ENCODE peak calls at places on chromosomes 2 and 18, in four cellular contexts. U is activated B cell treated with CpG ODN at 0.5 μM for 24 hours, J is GM13977, H is GM06990. W is an unnamed sample.

GRCh38 chr2:227377461-227378351 is 1.4 kb downstream of the TM4SF20 start:
- DNase-seq in U (no peak), J (no peak), H (no peak), W (no peak)

GRCh38 chr2:120694034-120694433 is 41.6 kb upstream of the GLI2 start:
- DNase-seq in U (no peak), J (no peak), H (no peak), W (no peak)

GRCh38 chr18:55997156-55997561 is 409.2 kb upstream of the TCF4 start:
- DNase-seq in U (no peak), J (no peak), H (no peak), W (no peak)

GRCh38 chr2:241349941-241350340 is 6.1 kb upstream of the FARP2 start:
- DNase-seq in U (no peak), J (no peak), H (no peak), W (no peak)

GRCh38 chr2:132999421-132999820 is 329.4 kb upstream of the LYPD1 start:
- DNase-seq in U (no peak), J (no peak), H (no peak), W (no peak)

GRCh38 chr2:106859498-106859897 is 26.5 kb downstream of the ST6GAL2 start:
- DNase-seq in U (no peak), J (no peak), H (no peak), W (no peak)

GRCh38 chr2:15730545-15731212 is 139.0 kb downstream of the DDX1 start:
- DNase-seq in U (no peak), J (no peak), H (peak), W (no peak)

GRCh38 chr2:196136151-196136550 is 35.2 kb downstream of the STK17B start:
- DNase-seq in U (no peak), J (no peak), H (no peak), W (no peak)

GRCh38 chr2:238155761-238156694 is 2.7 kb upstream of the ERFE start:
- DNase-seq in U (no peak), J (no peak), H (no peak), W (no peak)

GRCh38 chr18:48029296-48029986 is 99.0 kb upstream of the SMAD2 start:
- DNase-seq in U (no peak), J (no peak), H (no peak), W (peak)

GRCh38 chr2:63000801-63001200 is 49.8 kb upstream of the OTX1 start:
- DNase-seq in U (no peak), J (no peak), H (no peak), W (no peak)

GRCh38 chr2:17620280-17620679 is 79.8 kb downstream of the VSNL1 start:
- DNase-seq in U (no peak), J (no peak), H (no peak), W (no peak)

GRCh38 chr2:240430595-240430994 is 4.9 kb upstream of the GPC1 start:
- DNase-seq in U (no peak), J (no peak), H (no peak), W (peak)

GRCh38 chr2:156156580-156156979 is 175.9 kb downstream of the NR4A2 start:
- DNase-seq in U (no peak), J (no peak), H (no peak), W (no peak)

GRCh38 chr18:56937874-56938273 is 209.0 kb upstream of the BOD1L2 start:
- DNase-seq in U (no peak), J (no peak), H (no peak), W (no peak)

GRCh38 chr2:1499033-1499795 is 86.0 kb downstream of the TPO start:
- DNase-seq in U (no peak), J (no peak), H (no peak), W (no peak)

GRCh38 chr18:77366067-77366724 is 116.5 kb downstream of the GALR1 start:
- DNase-seq in U (no peak), J (no peak), H (no peak), W (no peak)

GRCh38 chr2:189836644-189837043 is 52.4 kb downstream of the PMS1 start:
- DNase-seq in U (no peak), J (no peak), H (no peak), W (no peak)

GRCh38 chr2:37987098-37987497 is 62.0 kb downstream of the RMDN2 start:
- DNase-seq in U (no peak), J (no peak), H (no peak), W (no peak)

GRCh38 chr2:112646102-112646719 is 472 bp downstream of the SLC20A1 start:
- DNase-seq in U (no peak), J (no peak), H (no peak), W (no peak)

GRCh38 chr2:68811364-68811763 is 59.8 kb downstream of the BMP10 start:
- DNase-seq in U (no peak), J (no peak), H (no peak), W (no peak)

GRCh38 chr2:73063909-73064875 is 7.3 kb downstream of the SFXN5 start:
- DNase-seq in U (no peak), J (no peak), H (no peak), W (no peak)

GRCh38 chr2:26330604-26331003 is 15.3 kb upstream of the SELENOI start:
- DNase-seq in U (no peak), J (no peak), H (no peak), W (no peak)

GRCh38 chr2:151840216-151840691 is 12.0 kb upstream of the ARL5A start:
- DNase-seq in U (no peak), J (peak), H (peak), W (no peak)

GRCh38 chr18:6949800-6950586 is 167.6 kb downstream of the LAMA1 start:
- DNase-seq in U (no peak), J (no peak), H (no peak), W (no peak)

GRCh38 chr2:1653956-1654695 is 90.2 kb downstream of the PXDN start:
- DNase-seq in U (no peak), J (no peak), H (no peak), W (no peak)

GRCh38 chr18:76449110-76449453 is 46.0 kb downstream of the ZNF516 start:
- DNase-seq in U (no peak), J (no peak), H (no peak), W (no peak)

GRCh38 chr2:217049931-217050330 is 190.1 kb upstream of the TNP1 start:
- DNase-seq in U (no peak), J (no peak), H (no peak), W (no peak)

DNA sequence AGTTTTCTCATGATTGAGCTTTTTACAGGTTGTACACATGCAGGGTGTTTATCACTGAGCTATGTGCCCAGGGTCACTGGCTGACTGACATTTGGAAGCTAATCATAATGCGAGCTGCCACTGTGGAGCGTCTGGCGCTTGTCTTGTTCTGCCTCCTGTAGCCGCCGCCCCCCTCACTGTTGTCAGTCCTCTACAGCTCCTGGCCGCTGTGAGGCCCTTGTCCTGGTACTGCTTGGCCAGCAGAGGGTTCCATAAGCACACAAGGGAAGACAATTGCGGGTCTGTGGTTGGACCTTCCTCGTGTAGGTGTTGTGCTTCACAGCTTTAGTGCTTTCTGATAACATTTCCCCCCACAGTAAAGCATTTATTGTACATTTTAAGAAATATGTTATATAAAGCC is 105.6 kb upstream of the LDLRAD4 start:
- DNase-seq in U (no peak), J (no peak), H (no peak), W (no peak)
- TF ChIP-seq CTCF in U (no peak), J (peak), H (peak), W (peak)

GRCh38 chr2:70469435-70469834 is 84.2 kb downstream of the TGFA start:
- DNase-seq in U (no peak), J (no peak), H (no peak), W (no peak)
- TF ChIP-seq CTCF in U (no peak), J (no peak), H (no peak), W (no peak)

DNA sequence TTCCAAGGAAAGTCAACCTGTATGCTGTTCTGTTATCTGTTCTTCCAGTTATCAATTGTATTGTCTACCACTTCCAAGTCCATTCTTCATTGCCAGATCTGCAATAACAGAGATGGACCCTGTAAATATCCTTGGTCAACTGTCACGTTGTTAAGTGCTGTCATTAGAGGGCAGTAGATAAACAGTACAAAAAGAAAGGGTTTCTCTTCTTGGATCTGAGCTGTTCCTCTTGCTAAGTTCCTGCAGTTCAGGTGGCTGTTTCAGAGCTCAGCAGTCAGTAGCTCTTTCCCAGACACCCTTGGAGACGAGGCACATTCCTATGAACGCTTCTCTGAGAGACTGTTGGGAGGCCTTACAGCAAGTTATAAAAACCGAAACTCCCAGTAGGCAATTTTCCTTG is 957.1 kb upstream of the CHAC2 start:
- DNase-seq in U (no peak), J (peak), H (no peak), W (no peak)
- TF ChIP-seq CTCF in U (no peak), J (peak), H (no peak), W (no peak)

GRCh38 chr18:50659091-50660003 is 99.5 kb downstream of the MAPK4 start:
- DNase-seq in U (no peak), J (no peak), H (no peak), W (no peak)

GRCh38 chr18:50661013-50661412 is 101.1 kb downstream of the MAPK4 start:
- DNase-seq in U (no peak), J (no peak), H (no peak), W (no peak)

GRCh38 chr18:50662775-50663383 is 103.0 kb downstream of the MAPK4 start:
- DNase-seq in U (no peak), J (no peak), H (no peak), W (no peak)

GRCh38 chr18:50663626-50664441 is 103.9 kb downstream of the MAPK4 start:
- DNase-seq in U (no peak), J (no peak), H (no peak), W (no peak)

GRCh38 chr18:50662177-50662576 is 102.3 kb downstream of the MAPK4 start:
- DNase-seq in U (no peak), J (peak), H (no peak), W (no peak)
- TF ChIP-seq CTCF in U (no peak), J (peak), H (peak), W (peak)

GRCh38 chr18:58529714-58530354 is 99.1 kb downstream of the ALPK2 start:
- DNase-seq in U (peak), J (peak), H (no peak), W (no peak)
- TF ChIP-seq CTCF in U (peak), J (peak), H (peak), W (peak)

GRCh38 chr2:45008296-45009129 is 739 bp downstream of the SIX2 start:
- DNase-seq in U (no peak), J (peak), H (no peak), W (no peak)
- TF ChIP-seq CTCF in U (no peak), J (no peak), H (no peak), W (no peak)

DNA sequence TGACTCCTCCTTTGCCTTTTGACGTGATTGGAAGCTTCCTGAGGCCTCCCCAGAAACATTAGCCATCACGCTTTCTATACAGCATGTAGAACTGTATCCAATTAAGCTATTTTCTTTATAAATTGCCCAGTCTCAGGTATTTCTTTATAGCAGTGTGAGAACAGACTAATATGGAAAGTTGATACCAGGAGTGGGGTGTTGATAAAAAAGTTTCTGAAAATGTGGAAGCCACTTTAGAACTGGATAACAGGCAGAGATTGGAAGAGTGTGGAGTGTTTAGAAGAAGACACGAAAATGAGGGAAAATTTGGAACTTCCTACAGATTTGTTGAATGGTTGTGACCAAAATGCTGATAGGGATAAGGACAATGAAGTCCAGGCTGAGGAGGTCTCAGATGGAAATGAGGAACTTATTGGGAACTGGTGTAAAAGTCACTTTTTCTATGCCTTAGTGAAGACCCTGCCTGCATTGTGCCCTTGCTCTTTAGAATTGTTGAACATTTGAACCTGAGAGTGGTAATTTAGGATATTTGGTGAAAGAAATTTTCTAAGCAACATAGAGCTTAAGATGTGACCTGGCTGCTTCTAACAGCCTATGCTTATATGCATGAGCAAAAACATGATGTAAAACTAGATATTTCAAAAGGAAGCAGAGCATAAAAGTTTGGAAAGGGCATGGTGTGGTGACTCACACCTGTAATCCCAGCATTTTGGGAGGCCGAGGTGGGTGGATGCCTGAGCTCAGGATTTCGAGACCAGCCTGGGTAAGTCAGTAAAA is 969.7 kb downstream of the DSC3 start:
- DNase-seq in U (no peak), J (no peak), H (no peak), W (no peak)
- TF ChIP-seq CTCF in U (no peak), J (no peak), H (no peak), W (no peak)